ENCODE peak calls at places on chromosomes 6 and 20, in four cellular contexts. S, R, K and Z are unnamed samples.
A peak's percentile ranks its signal among the peaks of the same experiment; 100 is the strongest.

GRCh38 chr6:31826793-31827285 is 699 bp upstream of the HSPA1B start:
- DNase-seq in S (no peak), K (peak; percentile 94), R (peak; percentile 92), Z (no peak)

GRCh38 chr6:43939281-43940070 is 169.5 kb downstream of the VEGFA start:
- DNase-seq in K (no peak), R (no peak), S (no peak), Z (peak; percentile 76)

GRCh38 chr20:15937179-15937578 is 636.1 kb downstream of the KIF16B start:
- DNase-seq in K (no peak), S (no peak), R (no peak), Z (no peak)

GRCh38 chr6:75539136-75539535 is 45.5 kb upstream of the FILIP1 start:
- DNase-seq in S (no peak), K (no peak), R (no peak), Z (no peak)

GRCh38 chr6:2502096-2502997 is 248.4 kb downstream of the MYLK4 start:
- DNase-seq in K (no peak), S (peak; percentile 18), R (no peak), Z (peak; percentile 79)

GRCh38 chr6:108501559-108501958 is 59.2 kb upstream of the FOXO3 start:
- DNase-seq in R (no peak), K (no peak), S (no peak), Z (no peak)

GRCh38 chr6:157791461-157791860 is 31.6 kb upstream of the SNX9 start:
- DNase-seq in R (no peak), K (no peak), S (no peak), Z (no peak)

GRCh38 chr6:146357578-146358340 is 185.9 kb upstream of the RAB32 start:
- DNase-seq in R (no peak), S (no peak), K (no peak), Z (no peak)

GRCh38 chr6:129709451-129709908 is 497 bp downstream of the ARHGAP18 start:
- DNase-seq in S (no peak), K (no peak), R (peak; percentile 36), Z (no peak)

GRCh38 chr6:108616973-108617372 is 56.3 kb downstream of the FOXO3 start:
- DNase-seq in S (no peak), R (no peak), K (no peak), Z (no peak)

GRCh38 chr20:873875-874607 is 40.5 kb downstream of the FAM110A start:
- DNase-seq in K (no peak), S (no peak), R (no peak), Z (no peak)

GRCh38 chr6:31521835-31522234 is 6.9 kb upstream of the MCCD1 start:
- DNase-seq in S (no peak), R (no peak), K (no peak), Z (peak; percentile 1)

GRCh38 chr20:33276303-33277113 is 6.5 kb upstream of the BPIFB1 start:
- DNase-seq in R (no peak), S (peak; percentile 58), K (no peak), Z (peak; percentile 84)

GRCh38 chr6:62999796-63000195 is 211.5 kb upstream of the FKBP1C start:
- DNase-seq in K (no peak), R (no peak), S (no peak), Z (no peak)

GRCh38 chr6:293185-294174 is 1.2 kb downstream of the DUSP22 start:
- DNase-seq in S (no peak), R (peak; percentile 48), K (peak; percentile 77), Z (peak; percentile 89)

GRCh38 chr6:10407674-10408054 is 7.2 kb downstream of the TFAP2A start:
- DNase-seq in S (no peak), R (no peak), K (no peak), Z (no peak)

GRCh38 chr6:124995131-124995530 is 32.9 kb downstream of the RNF217 start:
- DNase-seq in R (no peak), S (no peak), K (no peak), Z (no peak)

GRCh38 chr20:1087311-1087710 is 31.1 kb upstream of the PSMF1 start:
- DNase-seq in S (no peak), K (no peak), R (no peak), Z (no peak)

GRCh38 chr20:41425180-41425884 is 58.7 kb upstream of the EMILIN3 start:
- DNase-seq in R (no peak), S (peak; percentile 86), K (no peak), Z (no peak)

GRCh38 chr20:41426361-41426900 is 59.8 kb upstream of the EMILIN3 start:
- DNase-seq in K (no peak), S (no peak), R (no peak), Z (no peak)

GRCh38 chr20:41424025-41424424 is 57.4 kb upstream of the EMILIN3 start:
- DNase-seq in R (no peak), K (no peak), S (no peak), Z (no peak)

GRCh38 chr20:41424546-41424945 is 57.9 kb upstream of the EMILIN3 start:
- DNase-seq in S (no peak), K (no peak), R (no peak), Z (no peak)

DNA sequence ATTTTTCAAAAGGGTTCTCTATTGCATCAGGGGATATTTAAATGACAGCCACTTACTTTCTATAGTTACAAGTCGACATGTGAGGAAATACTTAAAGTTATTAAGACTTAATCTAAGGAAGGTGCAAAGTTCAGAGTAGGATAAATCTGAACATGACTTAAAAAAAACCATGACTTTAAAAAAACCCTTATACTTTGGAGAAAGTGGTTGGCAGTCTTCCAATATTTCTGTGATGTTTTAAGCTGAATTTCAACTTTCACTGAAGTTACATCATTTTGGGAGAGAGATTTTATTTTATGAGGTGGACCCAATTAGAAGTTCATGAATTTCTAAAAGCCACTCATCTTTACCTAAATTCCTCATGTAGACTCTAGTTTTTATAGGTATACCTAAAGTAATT is 56.4 kb upstream of the EMILIN3 start:
- DNase-seq in R (no peak), K (no peak), S (no peak), Z (no peak)
- H3K36me3 ChIP-seq in R (peaks cover 13% of the 10 kb centered on the region), K (peaks cover 59% of the 10 kb centered on the region), S (peaks cover 80% of the 10 kb centered on the region), Z (peaks cover 64% of the 10 kb centered on the region)

DNA sequence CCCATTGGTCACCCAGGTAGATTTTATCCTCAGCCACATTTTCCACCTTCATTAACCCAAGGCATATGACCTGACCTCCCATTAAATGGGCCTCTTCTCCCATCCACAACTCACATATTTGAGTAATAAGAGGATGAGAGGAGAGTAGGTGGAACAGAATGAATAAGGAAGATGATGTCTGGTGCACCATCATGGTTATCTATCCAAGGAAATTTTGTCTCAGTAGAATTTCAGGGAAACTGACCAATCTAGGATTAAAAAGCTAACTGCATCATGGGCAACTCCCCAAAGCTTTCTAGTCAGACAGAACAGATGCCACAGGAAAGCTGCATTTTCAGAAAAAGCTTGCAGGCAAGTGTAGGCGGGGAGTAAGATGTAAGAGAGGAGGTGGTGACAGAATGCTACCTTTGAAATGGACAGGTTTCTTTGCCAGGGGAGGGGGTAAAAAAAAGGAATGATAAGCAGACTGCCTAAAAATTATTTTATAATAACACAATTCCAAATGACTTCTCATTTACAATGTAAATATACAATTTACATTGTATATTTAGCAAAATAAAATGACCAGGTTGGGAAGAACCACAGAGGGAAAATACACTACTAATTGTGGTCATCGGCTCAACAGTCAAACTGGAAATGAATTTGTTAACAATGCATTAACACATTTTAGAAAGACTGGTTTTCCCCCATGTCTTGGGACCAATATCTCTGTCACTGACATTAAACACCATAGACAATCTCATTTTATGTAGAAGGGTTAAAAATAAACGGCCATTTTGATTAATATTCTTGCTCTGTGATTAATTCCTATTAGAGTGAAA is 15.2 kb downstream of the NHSL1 start:
- DNase-seq in R (no peak), S (no peak), K (no peak), Z (no peak)
- H3K36me3 ChIP-seq in R (no peaks in the 10 kb centered on the region), S (peaks cover 80% of the 10 kb centered on the region), K (no peaks in the 10 kb centered on the region), Z (no peaks in the 10 kb centered on the region)

DNA sequence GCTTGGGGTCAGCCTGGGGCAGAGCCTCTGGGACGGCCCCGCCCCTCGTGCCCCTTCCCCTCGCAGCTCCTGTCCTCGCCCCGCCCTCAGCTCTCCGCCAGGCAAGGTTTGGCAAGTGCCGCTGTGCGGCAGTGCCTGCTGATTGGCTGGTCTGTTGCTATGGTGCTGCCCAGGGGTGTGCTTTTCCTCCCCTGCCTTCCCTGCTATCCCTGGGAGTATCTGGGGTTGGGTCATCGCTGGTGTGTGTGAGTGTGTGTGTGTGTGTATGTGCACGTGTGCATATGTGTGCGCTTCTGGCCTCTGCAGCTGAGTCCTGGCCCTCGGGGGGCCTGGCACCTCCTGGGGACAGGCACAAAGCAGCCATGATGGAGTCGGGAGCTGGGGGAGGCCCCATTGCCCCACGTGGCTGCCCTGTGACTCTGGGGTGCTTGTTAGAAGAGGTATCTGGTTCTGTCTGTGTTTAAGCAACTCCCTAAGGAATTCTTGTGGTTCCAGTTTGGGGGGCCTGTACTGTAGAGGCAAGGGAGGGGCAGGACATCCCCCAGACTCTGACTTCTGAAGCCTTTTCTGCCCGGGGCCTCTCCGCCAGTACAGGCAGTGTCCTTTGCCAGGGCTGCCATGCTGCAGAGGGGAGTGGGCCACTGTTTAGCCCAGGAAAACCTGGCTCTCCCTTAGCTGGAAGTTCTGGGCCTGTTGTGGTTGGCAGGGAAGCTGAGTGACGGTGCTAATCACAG is 6.9 kb downstream of the RTEL1 start:
- DNase-seq in K (no peak), R (no peak), S (no peak), Z (no peak)
- H3K36me3 ChIP-seq in K (peaks cover 47% of the 10 kb centered on the region), R (no peaks in the 10 kb centered on the region), S (peaks cover 68% of the 10 kb centered on the region), Z (peaks cover 40% of the 10 kb centered on the region)

GRCh38 chr6:39169448-39170344 is 54.7 kb upstream of the SAYSD1 start:
- DNase-seq in R (peak; percentile 82), K (no peak), S (no peak), Z (no peak)
- H3K36me3 ChIP-seq in R (no peaks in the 10 kb centered on the region), K (no peaks in the 10 kb centered on the region), S (no peaks in the 10 kb centered on the region), Z (no peaks in the 10 kb centered on the region)

DNA sequence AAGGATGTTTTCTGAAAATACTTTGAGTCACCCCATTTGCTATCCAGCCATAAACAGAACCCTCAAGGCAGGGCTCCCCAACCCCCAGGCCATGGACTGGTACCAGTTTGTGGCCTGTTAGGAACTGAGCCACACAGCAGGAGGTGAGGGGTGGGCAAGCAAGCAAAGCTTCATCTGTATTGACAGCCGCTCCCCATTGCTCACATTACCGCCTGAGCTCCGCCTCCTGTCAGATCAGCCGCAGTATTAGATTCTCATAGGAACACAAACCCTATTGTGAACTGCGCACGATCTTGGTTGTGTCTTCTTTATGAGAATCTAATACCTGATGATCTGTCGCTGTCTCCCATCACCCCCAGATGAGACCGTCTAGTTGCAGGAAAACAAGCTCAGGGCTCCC is 543.8 kb downstream of the CBLN4 start:
- DNase-seq in R (no peak), S (no peak), K (no peak), Z (no peak)
- H3K36me3 ChIP-seq in R (no peaks in the 10 kb centered on the region), S (no peaks in the 10 kb centered on the region), K (no peaks in the 10 kb centered on the region), Z (no peaks in the 10 kb centered on the region)

GRCh38 chr20:34755367-34755766 is 51.2 kb downstream of the TP53INP2 start:
- DNase-seq in K (no peak), S (no peak), R (no peak), Z (no peak)
- H3K36me3 ChIP-seq in K (peaks cover 71% of the 10 kb centered on the region), S (peaks cover 73% of the 10 kb centered on the region), R (peaks cover 5% of the 10 kb centered on the region), Z (no peaks in the 10 kb centered on the region)